ENCODE peak calls at places on chromosomes 1 and 21, in eight cellular contexts. V is mammary epithelial cell, J is hepatocyte, C is GM12878, A is neural progenitor cell, G is PC-3, L is HCT116, S is fibroblast of lung. U is an unnamed sample.
A peak's percentile ranks its signal among the peaks of the same experiment; 100 is the strongest.

GRCh38 chr1:160500321-160500990 is 22.6 kb downstream of the SLAMF6 start:
- DNase-seq in V (no peak), J (no peak), C (no peak), A (no peak), G (no peak), L (no peak), S (no peak), U (no peak)

GRCh38 chr1:244273845-244274619 is 177.7 kb downstream of the ADSS2 start:
- DNase-seq in V (peak; percentile 90), J (peak; percentile 54), C (no peak), A (no peak), G (peak; percentile 96), L (peak; percentile 42), S (peak; percentile 99), U (peak; percentile 84)

GRCh38 chr1:8922962-8923361 is 22.7 kb upstream of the CA6 start:
- DNase-seq in V (no peak), J (no peak), C (no peak), A (no peak), G (no peak), L (no peak), S (no peak), U (no peak)

GRCh38 chr1:83845437-83846071 is 153.4 kb downstream of the TTLL7 start:
- DNase-seq in V (no peak), J (peak; percentile 39), C (no peak), A (no peak), G (no peak), L (no peak), S (peak; percentile 72), U (no peak)

GRCh38 chr21:46151261-46151988 is 4.0 kb downstream of the FTCD start:
- DNase-seq in V (no peak), J (no peak), C (no peak), A (no peak), G (no peak), L (no peak), S (no peak), U (no peak)

GRCh38 chr1:117077267-117077666 is 17.1 kb downstream of the TTF2 start:
- DNase-seq in V (peak; percentile 98), J (peak; percentile 32), C (no peak), A (no peak), G (peak; percentile 88), L (peak; percentile 48), S (peak; percentile 79), U (peak; percentile 91)

GRCh38 chr1:201447911-201448871 is 20.8 kb downstream of the PHLDA3 start:
- DNase-seq in V (peak; percentile 84), J (peak; percentile 83), C (no peak), A (peak; percentile 88), G (peak; percentile 97), L (peak; percentile 57), S (peak; percentile 73), U (no peak)

GRCh38 chr1:116284819-116285390 is 88.1 kb upstream of the ATP1A1 start:
- DNase-seq in V (no peak), J (no peak), C (no peak), A (no peak), G (no peak), L (no peak), S (no peak), U (no peak)

GRCh38 chr1:180358649-180359048 is 128.6 kb downstream of the LHX4 start:
- DNase-seq in V (no peak), J (peak; percentile 8), C (no peak), A (peak; percentile 28), G (no peak), L (no peak), S (peak; percentile 41), U (no peak)

GRCh38 chr1:218671573-218671972 is 326.4 kb downstream of the TGFB2 start:
- DNase-seq in V (no peak), J (peak; percentile 14), C (no peak), A (peak; percentile 17), G (no peak), L (no peak), S (peak; percentile 73), U (no peak)

GRCh38 chr1:154520333-154520732 is 18.1 kb upstream of the SHE start:
- DNase-seq in V (peak; percentile 27), J (no peak), C (no peak), A (no peak), G (no peak), L (no peak), S (no peak), U (no peak)

GRCh38 chr1:75431843-75432242 is 179.1 kb downstream of the SLC44A5 start:
- DNase-seq in V (no peak), J (no peak), C (no peak), A (no peak), G (no peak), L (no peak), S (no peak), U (no peak)

GRCh38 chr1:33256335-33256700 is at the start of gene ZNF362:
- DNase-seq in V (peak; percentile 47), J (peak; percentile 88), C (no peak), A (peak; percentile 86), G (peak; percentile 59), L (no peak), S (peak; percentile 62), U (no peak)

GRCh38 chr1:67642694-67643093 is 42.3 kb upstream of the GADD45A start:
- DNase-seq in V (no peak), J (no peak), C (no peak), A (peak; percentile 92), G (no peak), L (no peak), S (peak; percentile 30), U (no peak)

GRCh38 chr21:37146320-37147225 is 73.5 kb downstream of the TTC3 start:
- DNase-seq in V (no peak), J (no peak), C (no peak), A (no peak), G (no peak), L (no peak), S (no peak), U (no peak)

GRCh38 chr1:206734499-206735142 is 36.0 kb upstream of the IL19 start:
- DNase-seq in V (no peak), J (peak; percentile 66), C (no peak), A (peak; percentile 64), G (peak; percentile 81), L (peak; percentile 12), S (peak; percentile 43), U (no peak)

GRCh38 chr1:159927211-159927886 is 2.0 kb upstream of the TAGLN2 start:
- DNase-seq in V (no peak), J (no peak), C (no peak), A (no peak), G (no peak), L (no peak), S (no peak), U (no peak)

GRCh38 chr1:207364622-207365021 is 43.1 kb downstream of the CD55 start:
- DNase-seq in V (no peak), J (no peak), C (no peak), A (no peak), G (no peak), L (no peak), S (no peak), U (no peak)

GRCh38 chr1:28127617-28128257 is 39.3 kb upstream of the EYA3 start:
- DNase-seq in V (no peak), J (no peak), C (peak; percentile 84), A (no peak), G (no peak), L (no peak), S (no peak), U (no peak)

GRCh38 chr1:112505400-112505785 is 3.4 kb upstream of the WNT2B start:
- DNase-seq in V (no peak), J (no peak), C (no peak), A (no peak), G (no peak), L (no peak), S (no peak), U (no peak)

GRCh38 chr1:112502827-112503226 is 5.9 kb upstream of the WNT2B start:
- DNase-seq in V (no peak), J (no peak), C (no peak), A (peak; percentile 72), G (no peak), L (no peak), S (no peak), U (no peak)

GRCh38 chr1:112504002-112504401 is 4.8 kb upstream of the WNT2B start:
- DNase-seq in V (no peak), J (no peak), C (no peak), A (no peak), G (no peak), L (no peak), S (no peak), U (no peak)

GRCh38 chr1:112504666-112505399 is 3.9 kb upstream of the WNT2B start:
- DNase-seq in V (no peak), J (peak; percentile 25), C (no peak), A (no peak), G (no peak), L (no peak), S (no peak), U (no peak)

GRCh38 chr1:112501810-112502641 is 6.7 kb upstream of the WNT2B start:
- DNase-seq in V (peak; percentile 69), J (peak; percentile 83), C (no peak), A (peak; percentile 84), G (peak; percentile 64), L (no peak), S (peak; percentile 71), U (no peak)
- TF ChIP-seq EZH2 in V (no peak), J (no peak), C (no peak), A (peak; percentile 70), G (no peak), L (no peak), S (no peak), U (peak; percentile 52)

GRCh38 chr1:36174716-36175115 is 18.8 kb downstream of the MAP7D1 start:
- DNase-seq in V (no peak), J (no peak), C (no peak), A (no peak), G (no peak), L (no peak), S (no peak), U (no peak)
- TF ChIP-seq CTCF in V (no peak), J (no peak), C (no peak), A (no peak), G (no peak), L (no peak), S (no peak), U (no peak)

GRCh38 chr1:21669287-21670058 is at the start of gene RAP1GAP:
- DNase-seq in V (no peak), J (peak; percentile 83), C (no peak), A (peak; percentile 79), G (no peak), L (no peak), S (no peak), U (no peak)
- TF ChIP-seq EZH2 in V (peak; percentile 72), J (no peak), C (no peak), A (peak; percentile 55), G (no peak), L (no peak), S (peak; percentile 99), U (peak; percentile 76)

GRCh38 chr1:30723296-30723897 is at the start of gene MATN1:
- DNase-seq in V (no peak), J (no peak), C (no peak), A (no peak), G (no peak), L (no peak), S (no peak), U (no peak)

GRCh38 chr1:30720271-30721223 is 2.8 kb downstream of the MATN1 start:
- DNase-seq in V (no peak), J (no peak), C (no peak), A (no peak), G (no peak), L (no peak), S (no peak), U (no peak)

GRCh38 chr1:30719406-30720270 is 3.7 kb downstream of the MATN1 start:
- DNase-seq in V (no peak), J (no peak), C (peak; percentile 57), A (no peak), G (peak; percentile 76), L (peak; percentile 41), S (peak; percentile 60), U (no peak)

GRCh38 chr1:30722175-30722537 is 1.2 kb downstream of the MATN1 start:
- DNase-seq in V (no peak), J (no peak), C (no peak), A (no peak), G (no peak), L (no peak), S (no peak), U (no peak)

GRCh38 chr1:30721311-30722174 is 1.8 kb downstream of the MATN1 start:
- DNase-seq in V (no peak), J (no peak), C (no peak), A (no peak), G (no peak), L (no peak), S (no peak), U (no peak)
- TF ChIP-seq CTCF in V (no peak), J (no peak), C (no peak), A (no peak), G (no peak), L (no peak), S (no peak), U (no peak)